ENCODE peak calls at places on chromosome 3, in seven cellular contexts. I is NCI-H748 treated with DMSO at 0.1 percent for 48 hours; U is NCI-H510A treated with DMSO at 0.1 percent for 48 hours; A is SHP77; M is activated effector memory CD4-positive, alpha-beta T cell treated with Interleukin-2 at 50 U/mL for 16 hours; B is RWPE1; V is HT-29. H is an unnamed sample.

GRCh38 chr3:52784931-52785590 is 7.7 kb downstream of the ITIH1 start:
- DNase-seq in I (no peak), V (no peak), A (no peak), B (no peak), U (no peak), M (no peak), H (no peak)

GRCh38 chr3:147816770-147817169 is 407.6 kb downstream of the ZIC1 start:
- DNase-seq in U (no peak), B (no peak), I (peak), M (no peak), V (peak), A (peak), H (no peak)

GRCh38 chr3:60743631-60744164 is 507.6 kb downstream of the FHIT start:
- DNase-seq in A (peak), B (no peak), M (no peak), I (peak), V (no peak), U (no peak), H (no peak)

GRCh38 chr3:127985655-127986225 is 66.5 kb upstream of the SEC61A1 start:
- DNase-seq in I (no peak), U (no peak), M (no peak), A (no peak), B (no peak), V (no peak), H (no peak)

GRCh38 chr3:132519914-132520313 is 77.2 kb upstream of the ACKR4 start:
- DNase-seq in V (no peak), B (no peak), A (no peak), M (no peak), I (no peak), U (no peak), H (no peak)

GRCh38 chr3:48507256-48508061 is 3.5 kb upstream of the SHISA5 start:
- DNase-seq in M (peak), A (peak), U (no peak), B (peak), I (no peak), V (peak), H (peak)

GRCh38 chr3:43859766-43860165 is 169.0 kb downstream of the ABHD5 start:
- DNase-seq in M (no peak), B (no peak), U (no peak), A (no peak), V (no peak), I (no peak), H (no peak)

GRCh38 chr3:89139901-89140300 is 32.5 kb downstream of the EPHA3 start:
- DNase-seq in U (no peak), A (no peak), I (no peak), M (no peak), V (no peak), B (no peak), H (no peak)

GRCh38 chr3:120524171-120524923 is 71.8 kb upstream of the NDUFB4 start:
- DNase-seq in A (no peak), V (no peak), U (no peak), M (no peak), I (no peak), B (no peak), H (no peak)

GRCh38 chr3:197734667-197735318 is 1.9 kb downstream of the RUBCN start:
- DNase-seq in M (no peak), A (no peak), U (no peak), V (no peak), I (no peak), B (no peak), H (no peak)

GRCh38 chr3:181919375-181919774 is 207.7 kb downstream of the SOX2 start:
- DNase-seq in B (peak), V (no peak), M (no peak), U (no peak), A (no peak), I (no peak), H (no peak)

GRCh38 chr3:115518100-115518852 is 105.0 kb upstream of the GAP43 start:
- DNase-seq in B (peak), V (peak), M (no peak), I (no peak), U (no peak), A (no peak), H (no peak)

GRCh38 chr3:17032407-17033034 is 147.8 kb downstream of the PLCL2 start:
- DNase-seq in V (peak), I (no peak), U (peak), A (peak), B (peak), M (no peak), H (no peak)

GRCh38 chr3:63809607-63810006 is 9.5 kb upstream of the C3orf49 start:
- DNase-seq in B (peak), M (no peak), A (no peak), U (no peak), I (no peak), V (peak), H (no peak)

GRCh38 chr3:45929042-45929679 is 14.1 kb upstream of the CXCR6 start:
- DNase-seq in I (no peak), M (peak), V (peak), U (peak), B (peak), A (no peak), H (peak)

GRCh38 chr3:196666001-196666867 is 26.7 kb downstream of the NRROS start:
- DNase-seq in I (peak), B (peak), M (no peak), U (peak), A (peak), V (peak), H (no peak)

GRCh38 chr3:12612514-12613226 is 51.2 kb downstream of the RAF1 start:
- DNase-seq in U (no peak), B (no peak), M (no peak), I (no peak), V (no peak), A (no peak), H (no peak)

GRCh38 chr3:154684021-154684420 is 254.0 kb upstream of the GPR149 start:
- DNase-seq in A (peak), I (no peak), M (no peak), U (no peak), B (no peak), V (peak), H (no peak)

GRCh38 chr3:195095704-195096036 is 175.3 kb downstream of the XXYLT1 start:
- DNase-seq in V (no peak), B (no peak), M (no peak), U (no peak), I (no peak), A (no peak), H (no peak)

GRCh38 chr3:129593595-129594339 is 12.7 kb downstream of the PLXND1 start:
- DNase-seq in I (peak), B (no peak), A (peak), U (peak), M (peak), V (peak), H (peak)

GRCh38 chr3:194070220-194070633 is 65.7 kb upstream of the HES1 start:
- DNase-seq in A (no peak), B (no peak), V (no peak), M (no peak), U (no peak), I (no peak), H (no peak)

H was measured in CD8-positive, alpha-beta T cell.